ENCODE peak calls at places on chromosome 2, in five cellular contexts. F is fibroblast of lung, C is PC-9, D is mammary epithelial cell, Q is astrocyte. S is an unnamed sample. For H3K4me1 and H3K36me3, the result is how much of the 10 kb centered on the place peaks cover.

GRCh38 chr2:223060201-223060825 is 8.3 kb downstream of the KCNE4 start:
- DNase-seq in F (no peak), D (no peak), C (no peak), Q (no peak), S (no peak)

GRCh38 chr2:98825043-98825350 is 94.1 kb upstream of the MGAT4A start:
- DNase-seq in Q (no peak), D (no peak), C (no peak), F (no peak), S (no peak)

GRCh38 chr2:186256540-186256939 is 229.5 kb upstream of the ZC3H15 start:
- DNase-seq in D (peak), Q (peak), F (peak), C (no peak), S (no peak)

GRCh38 chr2:69013123-69013836 is at the start of gene ANTXR1:
- DNase-seq in F (peak), Q (peak), D (peak), C (peak), S (peak)

GRCh38 chr2:118089015-118089800 is 937 bp downstream of the INSIG2 start:
- DNase-seq in Q (peak), D (peak), F (peak), C (peak), S (no peak)

GRCh38 chr2:70535573-70535972 is 18.1 kb downstream of the TGFA start:
- DNase-seq in C (no peak), D (no peak), F (no peak), Q (no peak), S (no peak)

GRCh38 chr2:237156131-237156856 is 70.6 kb downstream of the COPS8 start:
- DNase-seq in F (peak), Q (peak), D (peak), C (no peak), S (peak)

GRCh38 chr2:156458229-156458584 is 22.0 kb downstream of the GPD2 start:
- DNase-seq in Q (no peak), D (peak), F (no peak), C (no peak), S (no peak)

GRCh38 chr2:215540646-215541045 is 104.8 kb upstream of the FN1 start:
- DNase-seq in C (no peak), Q (peak), F (peak), D (peak), S (no peak)

GRCh38 chr2:240672701-240673190 is 9.9 kb downstream of the AQP12B start:
- DNase-seq in D (no peak), F (no peak), C (no peak), Q (no peak), S (no peak)

GRCh38 chr2:144364988-144365738 is 154.8 kb downstream of the ZEB2 start:
- DNase-seq in C (no peak), F (peak), D (peak), Q (peak), S (no peak)

GRCh38 chr2:127145255-127145899 is 38.4 kb upstream of the BIN1 start:
- DNase-seq in Q (peak), D (peak), C (peak), F (peak), S (no peak)

GRCh38 chr2:180231015-180231414 is 223.9 kb upstream of the CWC22 start:
- DNase-seq in D (no peak), Q (no peak), C (no peak), F (no peak), S (no peak)

GRCh38 chr2:239998006-239998405 is 27.1 kb downstream of the NDUFA10 start:
- DNase-seq in Q (no peak), D (no peak), C (no peak), F (no peak), S (no peak)

GRCh38 chr2:217286833-217287232 is 427.0 kb upstream of the TNP1 start:
- DNase-seq in F (peak), D (no peak), C (no peak), Q (peak), S (no peak)

GRCh38 chr2:69770193-69770702 is 28.3 kb downstream of the ANXA4 start:
- DNase-seq in D (peak), Q (peak), F (peak), C (peak), S (no peak)

GRCh38 chr2:191304939-191305875 is 60.0 kb downstream of the MYO1B start:
- DNase-seq in D (peak), F (peak), Q (peak), C (no peak), S (peak)

GRCh38 chr2:10414000-10414451 is 34.1 kb downstream of the ODC1 start:
- DNase-seq in Q (peak), C (peak), F (peak), D (peak), S (no peak)

GRCh38 chr2:223954401-223954800 is 2.9 kb upstream of the MRPL44 start:
- DNase-seq in F (peak), D (peak), Q (peak), C (peak), S (no peak)

GRCh38 chr2:230007931-230008707 is 60.6 kb downstream of the SLC16A14 start:
- DNase-seq in C (peak), D (peak), Q (peak), F (peak), S (peak)

GRCh38 chr2:36540986-36541750 is 56.8 kb downstream of the FEZ2 start:
- DNase-seq in C (no peak), D (no peak), F (no peak), Q (no peak), S (no peak)

GRCh38 chr2:96540136-96540535 is 3.6 kb downstream of the ARID5A start:
- DNase-seq in C (peak), Q (peak), D (peak), F (peak), S (no peak)

GRCh38 chr2:15073639-15074038 is 441.1 kb downstream of the LRATD1 start:
- DNase-seq in F (peak), D (peak), Q (peak), C (no peak), S (no peak)

GRCh38 chr2:239979243-239980023 is 45.7 kb downstream of the NDUFA10 start:
- DNase-seq in Q (peak), F (peak), D (no peak), C (no peak), S (no peak)

GRCh38 chr2:74498500-74499268 is 719 bp downstream of the LBX2 start:
- DNase-seq in Q (no peak), D (peak), C (peak), F (no peak), S (no peak)

GRCh38 chr2:231711677-231712461 is 3.5 kb downstream of the PTMA start:
- DNase-seq in D (peak), Q (no peak), F (no peak), C (no peak), S (no peak)

GRCh38 chr2:23791030-23791429 is 135.9 kb downstream of the ATAD2B start:
- DNase-seq in D (peak), C (no peak), F (peak), Q (peak), S (no peak)

GRCh38 chr2:26008851-26009566 is 24.9 kb upstream of the RAB10 start:
- DNase-seq in D (peak), C (peak), F (peak), Q (peak), S (peak)

GRCh38 chr2:33022989-33023731 is 76.4 kb downstream of the LTBP1 start:
- DNase-seq in D (peak), Q (peak), C (peak), F (peak), S (no peak)

GRCh38 chr2:7014201-7014640 is 97.0 kb downstream of the RNF144A start:
- DNase-seq in D (no peak), Q (peak), C (no peak), F (peak), S (no peak)

GRCh38 chr2:206831442-206831995 is 66.1 kb downstream of the FASTKD2 start:
- DNase-seq in D (no peak), C (no peak), Q (no peak), F (no peak), S (no peak)
- H3K4me1 ChIP-seq in D (under half), C (under half), Q (under half), F (under half), S (under half)

GRCh38 chr2:63617360-63617759 is 28.6 kb downstream of the MDH1 start:
- DNase-seq in D (no peak), C (no peak), Q (no peak), F (no peak), S (no peak)
- H3K27ac ChIP-seq in D (no peak), C (no peak), Q (no peak), F (no peak), S (no peak)

GRCh38 chr2:108923019-108923700 is 65.9 kb downstream of the EDAR start:
- DNase-seq in Q (no peak), D (peak), F (no peak), C (peak), S (no peak)
- H3K36me3 ChIP-seq in Q (under half), D (under half), F (under half), C (under half), S (under half)

GRCh38 chr2:3605013-3605961 is 10.4 kb downstream of the COLEC11 start:
- DNase-seq in C (peak), F (peak), Q (peak), D (no peak), S (no peak)
- H3K4me1 ChIP-seq in C (under half), F (under half), Q (under half), D (under half), S (under half)

DNA sequence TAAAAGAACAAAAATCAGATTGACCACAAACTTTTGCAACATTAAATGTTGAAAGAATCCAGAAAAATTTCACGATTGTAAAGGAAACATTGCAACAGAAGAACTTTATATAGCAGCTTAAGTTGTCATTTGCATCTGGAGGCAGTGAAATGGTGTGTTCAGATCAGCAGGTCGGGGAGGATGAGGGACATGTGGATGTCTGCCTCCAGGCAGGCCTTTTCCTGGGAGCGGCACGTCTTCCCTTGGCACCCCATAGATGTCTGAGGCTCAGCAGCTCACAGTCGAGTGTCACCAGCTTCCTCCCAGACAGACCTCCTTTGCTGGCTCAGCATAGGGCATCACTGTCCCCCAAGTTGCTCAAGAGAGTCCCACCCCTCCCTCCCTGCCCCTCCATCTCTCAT is 44.3 kb upstream of the ASB1 start:
- DNase-seq in D (no peak), F (no peak), Q (no peak), C (no peak), S (no peak)
- H3K27ac ChIP-seq in D (no peak), F (no peak), Q (no peak), C (no peak), S (no peak)